ENCODE peak calls at places on chromosome 22, in four cellular contexts. One of them, this sample, is unnamed.

GRCh38 chr22:38243007-38243775 is 29.6 kb downstream of the TMEM184B start:
- DNase-seq in H1: no peak
- DNase-seq in GM12878: no peak
- DNase-seq in HepG2: peak
- DNase-seq in this sample: no peak

GRCh38 chr22:27108425-27109114 is 451.2 kb downstream of the MIAT start:
- DNase-seq in GM12878: no peak
- DNase-seq in HepG2: no peak
- DNase-seq in H1: no peak
- DNase-seq in this sample: no peak

GRCh38 chr22:48021946-48022345 is 1259.5 kb downstream of the TBC1D22A start:
- DNase-seq in HepG2: no peak
- DNase-seq in GM12878: no peak
- DNase-seq in H1: no peak
- DNase-seq in this sample: no peak

GRCh38 chr22:27474711-27475547 is 326.6 kb downstream of the MN1 start:
- DNase-seq in H1: peak
- DNase-seq in HepG2: no peak
- DNase-seq in GM12878: no peak
- DNase-seq in this sample: peak

GRCh38 chr22:48071305-48071704 is 1308.9 kb downstream of the TBC1D22A start:
- DNase-seq in GM12878: no peak
- DNase-seq in HepG2: no peak
- DNase-seq in H1: no peak
- DNase-seq in this sample: no peak

GRCh38 chr22:32995335-32995734 is 62.8 kb downstream of the SYN3 start:
- DNase-seq in HepG2: no peak
- DNase-seq in GM12878: no peak
- DNase-seq in H1: no peak
- DNase-seq in this sample: no peak

GRCh38 chr22:50145741-50146439 is 24.6 kb upstream of the PANX2 start:
- DNase-seq in H1: no peak
- DNase-seq in GM12878: no peak
- DNase-seq in HepG2: no peak
- DNase-seq in this sample: no peak

GRCh38 chr22:49087163-49087562 is 740.5 kb downstream of the BRD1 start:
- DNase-seq in H1: no peak
- DNase-seq in HepG2: no peak
- DNase-seq in GM12878: no peak
- DNase-seq in this sample: no peak

GRCh38 chr22:34370711-34371110 is 450.4 kb upstream of the LARGE1 start:
- DNase-seq in H1: no peak
- DNase-seq in GM12878: no peak
- DNase-seq in HepG2: no peak
- DNase-seq in this sample: no peak

GRCh38 chr22:48223488-48224190 is 1461.2 kb downstream of the TBC1D22A start:
- DNase-seq in H1: no peak
- DNase-seq in HepG2: no peak
- DNase-seq in GM12878: no peak
- DNase-seq in this sample: no peak

GRCh38 chr22:23305922-23306374 is 125.6 kb downstream of the BCR start:
- DNase-seq in H1: no peak
- DNase-seq in GM12878: no peak
- DNase-seq in HepG2: no peak
- DNase-seq in this sample: no peak

GRCh38 chr22:37501176-37501609 is 15.0 kb upstream of the MFNG start:
- DNase-seq in GM12878: no peak
- DNase-seq in HepG2: no peak
- DNase-seq in H1: no peak
- DNase-seq in this sample: no peak

GRCh38 chr22:24003887-24004286 is 1.4 kb downstream of the GSTT4 start:
- DNase-seq in H1: no peak
- DNase-seq in HepG2: no peak
- DNase-seq in GM12878: no peak
- DNase-seq in this sample: no peak

GRCh38 chr22:27088026-27088425 is 430.6 kb downstream of the MIAT start:
- DNase-seq in HepG2: no peak
- DNase-seq in GM12878: no peak
- DNase-seq in H1: no peak
- DNase-seq in this sample: no peak

GRCh38 chr22:39024923-39025322 is 4.0 kb downstream of the APOBEC3D start:
- DNase-seq in HepG2: no peak
- DNase-seq in H1: no peak
- DNase-seq in GM12878: no peak
- DNase-seq in this sample: no peak

GRCh38 chr22:24337894-24338645 is 67.4 kb downstream of the SPECC1L start:
- DNase-seq in H1: no peak
- DNase-seq in HepG2: no peak
- DNase-seq in GM12878: no peak
- DNase-seq in this sample: no peak

GRCh38 chr22:23522642-23523251 is 57.3 kb downstream of the IGLL1 start:
- DNase-seq in H1: no peak
- DNase-seq in GM12878: no peak
- DNase-seq in HepG2: peak
- DNase-seq in this sample: no peak

GRCh38 chr22:38454361-38455062 is 487 bp downstream of the KCNJ4 start:
- DNase-seq in HepG2: no peak
- DNase-seq in GM12878: no peak
- DNase-seq in H1: no peak
- DNase-seq in this sample: no peak

GRCh38 chr22:37186228-37186996 is 1.6 kb downstream of the C1QTNF6 start:
- DNase-seq in H1: no peak
- DNase-seq in GM12878: peak
- DNase-seq in HepG2: peak
- DNase-seq in this sample: peak

GRCh38 chr22:20938272-20938671 is 21.1 kb downstream of the CRKL start:
- DNase-seq in HepG2: no peak
- DNase-seq in H1: no peak
- DNase-seq in GM12878: no peak
- DNase-seq in this sample: no peak

GRCh38 chr22:39622881-39623367 is 52.4 kb downstream of the CACNA1I start:
- DNase-seq in HepG2: peak
- DNase-seq in H1: peak
- DNase-seq in GM12878: no peak
- DNase-seq in this sample: peak

GRCh38 chr22:38190581-38190980 is 9.0 kb upstream of the PLA2G6 start:
- DNase-seq in GM12878: no peak
- DNase-seq in HepG2: no peak
- DNase-seq in H1: no peak
- DNase-seq in this sample: no peak

GRCh38 chr22:39616781-39617180 is 46.2 kb downstream of the CACNA1I start:
- DNase-seq in GM12878: no peak
- DNase-seq in HepG2: no peak
- DNase-seq in H1: no peak
- DNase-seq in this sample: no peak

GRCh38 chr22:24088796-24089195 is 77.7 kb downstream of the CABIN1 start:
- DNase-seq in H1: no peak
- DNase-seq in HepG2: no peak
- DNase-seq in GM12878: no peak
- DNase-seq in this sample: no peak

GRCh38 chr22:49827307-49827852 is 293 bp downstream of the BRD1 start:
- DNase-seq in H1: no peak
- DNase-seq in HepG2: no peak
- DNase-seq in GM12878: no peak
- DNase-seq in this sample: no peak

GRCh38 chr22:39856588-39856987 is 37.0 kb downstream of the ENTHD1 start:
- DNase-seq in HepG2: peak
- DNase-seq in H1: no peak
- DNase-seq in GM12878: no peak
- DNase-seq in this sample: no peak

GRCh38 chr22:39469681-39470461 is 13.1 kb downstream of the MGAT3 start:
- DNase-seq in H1: no peak
- DNase-seq in HepG2: peak
- DNase-seq in GM12878: no peak
- DNase-seq in this sample: no peak

GRCh38 chr22:40381461-40381860 is 11.1 kb downstream of the SGSM3 start:
- DNase-seq in H1: no peak
- DNase-seq in HepG2: no peak
- DNase-seq in GM12878: no peak
- DNase-seq in this sample: no peak

GRCh38 chr22:23796461-23796860 is 9.7 kb downstream of the SMARCB1 start:
- DNase-seq in H1: no peak
- DNase-seq in GM12878: no peak
- DNase-seq in HepG2: no peak
- DNase-seq in this sample: no peak

GRCh38 chr22:50201191-50202129 is 649 bp downstream of the SELENOO start:
- DNase-seq in HepG2: peak
- DNase-seq in GM12878: no peak
- DNase-seq in H1: no peak
- DNase-seq in this sample: no peak

GRCh38 chr22:44202261-44202789 is 21.6 kb downstream of the PARVG start:
- DNase-seq in HepG2: no peak
- DNase-seq in H1: no peak
- DNase-seq in GM12878: no peak
- DNase-seq in this sample: no peak

GRCh38 chr22:27327497-27327896 is 474.1 kb downstream of the MN1 start:
- DNase-seq in H1: no peak
- DNase-seq in GM12878: no peak
- DNase-seq in HepG2: no peak
- DNase-seq in this sample: no peak

GRCh38 chr22:39453765-39454378 is 2.9 kb upstream of the MGAT3 start:
- DNase-seq in GM12878: no peak
- DNase-seq in HepG2: no peak
- DNase-seq in H1: no peak
- DNase-seq in this sample: no peak

GRCh38 chr22:39920134-39920743 is 19.4 kb downstream of the GRAP2 start:
- DNase-seq in H1: no peak
- DNase-seq in GM12878: no peak
- DNase-seq in HepG2: no peak
- DNase-seq in this sample: no peak

GRCh38 chr22:48855593-48856307 is 971.9 kb downstream of the BRD1 start:
- DNase-seq in GM12878: no peak
- DNase-seq in H1: no peak
- DNase-seq in HepG2: no peak
- DNase-seq in this sample: no peak

GRCh38 chr22:26769663-26770062 is 112.3 kb downstream of the MIAT start:
- DNase-seq in H1: no peak
- DNase-seq in GM12878: no peak
- DNase-seq in HepG2: no peak
- DNase-seq in this sample: no peak

GRCh38 chr22:32080904-32081303 is 37.8 kb downstream of the SLC5A1 start:
- DNase-seq in H1: no peak
- DNase-seq in HepG2: peak
- DNase-seq in GM12878: peak
- DNase-seq in this sample: peak

GRCh38 chr22:19756288-19757128 is 4.1 kb upstream of the TBX1 start:
- DNase-seq in HepG2: peak
- DNase-seq in H1: no peak
- DNase-seq in GM12878: no peak
- DNase-seq in this sample: no peak
- H3K4me3 ChIP-seq in HepG2: peak
- H3K4me3 ChIP-seq in H1: no peak
- H3K4me3 ChIP-seq in GM12878: no peak
- H3K4me3 ChIP-seq in this sample: peak

GRCh38 chr22:45212306-45212709 is 28.4 kb downstream of the KIAA0930 start:
- DNase-seq in GM12878: no peak
- DNase-seq in HepG2: no peak
- DNase-seq in H1: no peak
- DNase-seq in this sample: no peak
- TF ChIP-seq SUZ12 in GM12878: no peak
- TF ChIP-seq SUZ12 in HepG2: no peak
- TF ChIP-seq SUZ12 in H1: no peak
- TF ChIP-seq SUZ12 in this sample: no peak

GRCh38 chr22:46244771-46245170 is 5.3 kb downstream of the CDPF1 start:
- DNase-seq in H1: no peak
- DNase-seq in GM12878: no peak
- DNase-seq in HepG2: no peak
- DNase-seq in this sample: no peak

GRCh38 chr22:46246178-46246577 is 3.9 kb downstream of the CDPF1 start:
- DNase-seq in HepG2: no peak
- DNase-seq in GM12878: no peak
- DNase-seq in H1: no peak
- DNase-seq in this sample: no peak

GRCh38 chr22:46250035-46250782 is at the start of gene CDPF1:
- DNase-seq in HepG2: peak
- DNase-seq in GM12878: peak
- DNase-seq in H1: peak
- DNase-seq in this sample: peak

GRCh38 chr22:46245515-46245914 is 4.6 kb downstream of the CDPF1 start:
- DNase-seq in GM12878: no peak
- DNase-seq in HepG2: no peak
- DNase-seq in H1: no peak
- DNase-seq in this sample: no peak

GRCh38 chr22:46247443-46247975 is 2.6 kb downstream of the CDPF1 start:
- DNase-seq in H1: no peak
- DNase-seq in HepG2: no peak
- DNase-seq in GM12878: no peak
- DNase-seq in this sample: no peak
- H3K9ac ChIP-seq in H1: no peak
- H3K9ac ChIP-seq in HepG2: no peak
- H3K9ac ChIP-seq in GM12878: no peak
- H3K9ac ChIP-seq in this sample: no peak

DNA sequence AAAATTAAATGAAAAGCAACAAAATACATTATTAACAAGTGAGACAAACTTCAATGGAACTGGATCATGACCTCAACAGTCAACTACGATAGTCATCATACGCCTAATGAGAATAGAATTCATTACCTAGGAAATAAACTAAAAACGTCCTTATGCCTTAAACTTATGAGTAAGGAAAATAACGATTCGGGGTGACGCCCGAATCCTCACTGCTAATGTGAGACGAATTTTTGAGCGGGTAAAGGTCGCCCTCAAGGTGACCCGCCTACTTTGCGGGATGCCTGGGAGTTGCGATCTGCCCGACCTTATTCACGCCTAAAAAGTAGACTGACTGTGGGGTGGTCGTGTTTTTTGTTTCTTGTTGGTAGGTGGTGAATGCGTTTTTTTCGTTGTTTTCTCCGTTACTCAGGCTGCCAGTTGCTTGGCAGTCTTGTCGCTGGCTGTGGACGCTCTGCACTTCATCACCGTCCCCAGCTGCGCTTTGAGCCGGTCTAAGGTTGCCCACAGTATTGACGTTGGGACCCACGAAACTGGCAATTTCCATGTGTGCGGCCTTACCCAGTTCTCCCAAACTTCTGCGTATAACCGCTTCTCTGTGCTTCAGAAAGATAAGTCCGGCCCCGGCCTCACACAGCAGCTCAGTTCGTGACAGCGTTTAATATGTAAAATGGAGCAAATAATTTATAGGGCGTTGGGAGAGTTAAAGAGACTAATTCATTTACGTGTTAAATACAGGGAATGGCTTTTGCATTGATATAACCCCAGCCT is 593 bp upstream of the POLDIP3 start:
- DNase-seq in HepG2: peak
- DNase-seq in H1: peak
- DNase-seq in GM12878: peak
- DNase-seq in this sample: peak
- H3K4me3 ChIP-seq in HepG2: peak
- H3K4me3 ChIP-seq in H1: no peak
- H3K4me3 ChIP-seq in GM12878: peak
- H3K4me3 ChIP-seq in this sample: peak

GRCh38 chr22:25361899-25362214 is 142.4 kb downstream of the CRYBB2 start:
- DNase-seq in GM12878: no peak
- DNase-seq in HepG2: no peak
- DNase-seq in H1: no peak
- DNase-seq in this sample: no peak
- TF ChIP-seq SUZ12 in GM12878: no peak
- TF ChIP-seq SUZ12 in HepG2: no peak
- TF ChIP-seq SUZ12 in H1: no peak
- TF ChIP-seq SUZ12 in this sample: no peak

GRCh38 chr22:17781319-17782031 is 7.2 kb upstream of the BID start:
- DNase-seq in HepG2: peak
- DNase-seq in H1: no peak
- DNase-seq in GM12878: peak
- DNase-seq in this sample: no peak
- H3K9ac ChIP-seq in HepG2: peak
- H3K9ac ChIP-seq in H1: no peak
- H3K9ac ChIP-seq in GM12878: peak
- H3K9ac ChIP-seq in this sample: no peak

This sample was measured in NT2/D1.